ENCODE peak calls at places on chromosomes 2 and 18, in five cellular contexts. One of them, this sample, is unnamed.

GRCh38 chr2:43391877-43392214 is 165.4 kb upstream of the ZFP36L2 start:
- DNase-seq in Right ventricle myocardium superior: no peak
- DNase-seq in activated T-cell treated with anti-CD3 and anti-CD28 coated beads, Interleukin-2, amount 50 U/mL, for 4 hours: no peak
- DNase-seq in HCT116: no peak
- DNase-seq in stomach: no peak
- DNase-seq in this sample: no peak

GRCh38 chr2:204862809-204863208 is 317.5 kb downstream of the PARD3B start:
- DNase-seq in Right ventricle myocardium superior: no peak
- DNase-seq in activated T-cell treated with anti-CD3 and anti-CD28 coated beads, Interleukin-2, amount 50 U/mL, for 4 hours: no peak
- DNase-seq in HCT116: no peak
- DNase-seq in stomach: no peak
- DNase-seq in this sample: no peak

GRCh38 chr2:70984576-70985282 is 6.3 kb downstream of the ANKRD53 start:
- DNase-seq in Right ventricle myocardium superior: peak
- DNase-seq in activated T-cell treated with anti-CD3 and anti-CD28 coated beads, Interleukin-2, amount 50 U/mL, for 4 hours: peak
- DNase-seq in HCT116: peak
- DNase-seq in stomach: peak
- DNase-seq in this sample: peak

GRCh38 chr2:31232586-31232985 is 1.4 kb upstream of the EHD3 start:
- DNase-seq in Right ventricle myocardium superior: no peak
- DNase-seq in activated T-cell treated with anti-CD3 and anti-CD28 coated beads, Interleukin-2, amount 50 U/mL, for 4 hours: no peak
- DNase-seq in HCT116: no peak
- DNase-seq in stomach: no peak
- DNase-seq in this sample: no peak

GRCh38 chr2:233831011-233831721 is 23.2 kb downstream of the HJURP start:
- DNase-seq in Right ventricle myocardium superior: no peak
- DNase-seq in activated T-cell treated with anti-CD3 and anti-CD28 coated beads, Interleukin-2, amount 50 U/mL, for 4 hours: no peak
- DNase-seq in HCT116: no peak
- DNase-seq in stomach: peak
- DNase-seq in this sample: no peak

GRCh38 chr2:152950125-152950524 is 231.7 kb downstream of the ARL6IP6 start:
- DNase-seq in Right ventricle myocardium superior: no peak
- DNase-seq in activated T-cell treated with anti-CD3 and anti-CD28 coated beads, Interleukin-2, amount 50 U/mL, for 4 hours: no peak
- DNase-seq in HCT116: no peak
- DNase-seq in stomach: no peak
- DNase-seq in this sample: no peak

GRCh38 chr18:46632401-46633089 is 24.5 kb downstream of the LOXHD1 start:
- DNase-seq in Right ventricle myocardium superior: no peak
- DNase-seq in activated T-cell treated with anti-CD3 and anti-CD28 coated beads, Interleukin-2, amount 50 U/mL, for 4 hours: no peak
- DNase-seq in HCT116: peak
- DNase-seq in stomach: no peak
- DNase-seq in this sample: no peak

GRCh38 chr2:134411279-134411827 is 157.5 kb downstream of the MGAT5 start:
- DNase-seq in Right ventricle myocardium superior: no peak
- DNase-seq in activated T-cell treated with anti-CD3 and anti-CD28 coated beads, Interleukin-2, amount 50 U/mL, for 4 hours: no peak
- DNase-seq in HCT116: no peak
- DNase-seq in stomach: no peak
- DNase-seq in this sample: peak

GRCh38 chr18:78799382-78800089 is 180.1 kb upstream of the SALL3 start:
- DNase-seq in Right ventricle myocardium superior: no peak
- DNase-seq in activated T-cell treated with anti-CD3 and anti-CD28 coated beads, Interleukin-2, amount 50 U/mL, for 4 hours: no peak
- DNase-seq in HCT116: no peak
- DNase-seq in stomach: no peak
- DNase-seq in this sample: no peak

GRCh38 chr2:177553176-177553909 is 160.8 kb downstream of the AGPS start:
- DNase-seq in Right ventricle myocardium superior: no peak
- DNase-seq in activated T-cell treated with anti-CD3 and anti-CD28 coated beads, Interleukin-2, amount 50 U/mL, for 4 hours: no peak
- DNase-seq in HCT116: no peak
- DNase-seq in stomach: no peak
- DNase-seq in this sample: no peak

GRCh38 chr18:54023471-54023870 is 201.0 kb downstream of the MBD2 start:
- DNase-seq in Right ventricle myocardium superior: no peak
- DNase-seq in activated T-cell treated with anti-CD3 and anti-CD28 coated beads, Interleukin-2, amount 50 U/mL, for 4 hours: no peak
- DNase-seq in HCT116: no peak
- DNase-seq in stomach: no peak
- DNase-seq in this sample: no peak

GRCh38 chr18:56284319-56284718 is 354.1 kb downstream of the TXNL1 start:
- DNase-seq in Right ventricle myocardium superior: no peak
- DNase-seq in activated T-cell treated with anti-CD3 and anti-CD28 coated beads, Interleukin-2, amount 50 U/mL, for 4 hours: no peak
- DNase-seq in HCT116: no peak
- DNase-seq in stomach: no peak
- DNase-seq in this sample: no peak

GRCh38 chr2:68812256-68812655 is 58.9 kb downstream of the BMP10 start:
- DNase-seq in Right ventricle myocardium superior: no peak
- DNase-seq in activated T-cell treated with anti-CD3 and anti-CD28 coated beads, Interleukin-2, amount 50 U/mL, for 4 hours: no peak
- DNase-seq in HCT116: no peak
- DNase-seq in stomach: no peak
- DNase-seq in this sample: no peak

GRCh38 chr2:151727593-151728552 is 6.4 kb downstream of the NEB start:
- DNase-seq in Right ventricle myocardium superior: no peak
- DNase-seq in activated T-cell treated with anti-CD3 and anti-CD28 coated beads, Interleukin-2, amount 50 U/mL, for 4 hours: no peak
- DNase-seq in HCT116: no peak
- DNase-seq in stomach: no peak
- DNase-seq in this sample: no peak

GRCh38 chr2:43848174-43848573 is 9.4 kb downstream of the ABCG8 start:
- DNase-seq in Right ventricle myocardium superior: no peak
- DNase-seq in activated T-cell treated with anti-CD3 and anti-CD28 coated beads, Interleukin-2, amount 50 U/mL, for 4 hours: no peak
- DNase-seq in HCT116: peak
- DNase-seq in stomach: no peak
- DNase-seq in this sample: no peak

GRCh38 chr18:59265246-59266018 is 7.8 kb downstream of the RAX start:
- DNase-seq in Right ventricle myocardium superior: no peak
- DNase-seq in activated T-cell treated with anti-CD3 and anti-CD28 coated beads, Interleukin-2, amount 50 U/mL, for 4 hours: no peak
- DNase-seq in HCT116: no peak
- DNase-seq in stomach: no peak
- DNase-seq in this sample: peak

GRCh38 chr18:63534615-63535014 is 7.6 kb upstream of the SERPINB12 start:
- DNase-seq in Right ventricle myocardium superior: no peak
- DNase-seq in activated T-cell treated with anti-CD3 and anti-CD28 coated beads, Interleukin-2, amount 50 U/mL, for 4 hours: no peak
- DNase-seq in HCT116: no peak
- DNase-seq in stomach: no peak
- DNase-seq in this sample: no peak

GRCh38 chr2:204177977-204178522 is 241.5 kb downstream of the ICOS start:
- DNase-seq in Right ventricle myocardium superior: peak
- DNase-seq in activated T-cell treated with anti-CD3 and anti-CD28 coated beads, Interleukin-2, amount 50 U/mL, for 4 hours: peak
- DNase-seq in HCT116: peak
- DNase-seq in stomach: peak
- DNase-seq in this sample: peak

GRCh38 chr18:70234667-70235459 is 29.4 kb upstream of the RTTN start:
- DNase-seq in Right ventricle myocardium superior: no peak
- DNase-seq in activated T-cell treated with anti-CD3 and anti-CD28 coated beads, Interleukin-2, amount 50 U/mL, for 4 hours: no peak
- DNase-seq in HCT116: no peak
- DNase-seq in stomach: no peak
- DNase-seq in this sample: no peak

GRCh38 chr18:65221736-65222135 is 529.1 kb upstream of the CDH7 start:
- DNase-seq in Right ventricle myocardium superior: no peak
- DNase-seq in activated T-cell treated with anti-CD3 and anti-CD28 coated beads, Interleukin-2, amount 50 U/mL, for 4 hours: no peak
- DNase-seq in HCT116: no peak
- DNase-seq in stomach: no peak
- DNase-seq in this sample: no peak

GRCh38 chr2:230217424-230217823 is 2.4 kb downstream of the SP110 start:
- DNase-seq in Right ventricle myocardium superior: no peak
- DNase-seq in activated T-cell treated with anti-CD3 and anti-CD28 coated beads, Interleukin-2, amount 50 U/mL, for 4 hours: no peak
- DNase-seq in HCT116: no peak
- DNase-seq in stomach: no peak
- DNase-seq in this sample: no peak

GRCh38 chr2:234289789-234290188 is 207.1 kb downstream of the ARL4C start:
- DNase-seq in Right ventricle myocardium superior: no peak
- DNase-seq in activated T-cell treated with anti-CD3 and anti-CD28 coated beads, Interleukin-2, amount 50 U/mL, for 4 hours: peak
- DNase-seq in HCT116: peak
- DNase-seq in stomach: no peak
- DNase-seq in this sample: no peak

GRCh38 chr2:40169430-40169829 is 282.5 kb downstream of the SLC8A1 start:
- DNase-seq in Right ventricle myocardium superior: no peak
- DNase-seq in activated T-cell treated with anti-CD3 and anti-CD28 coated beads, Interleukin-2, amount 50 U/mL, for 4 hours: no peak
- DNase-seq in HCT116: no peak
- DNase-seq in stomach: no peak
- DNase-seq in this sample: no peak

GRCh38 chr2:18362696-18363095 is 197.8 kb downstream of the RDH14 start:
- DNase-seq in Right ventricle myocardium superior: no peak
- DNase-seq in activated T-cell treated with anti-CD3 and anti-CD28 coated beads, Interleukin-2, amount 50 U/mL, for 4 hours: no peak
- DNase-seq in HCT116: no peak
- DNase-seq in stomach: no peak
- DNase-seq in this sample: no peak

GRCh38 chr18:30081122-30081521 is 961.4 kb downstream of the DSC3 start:
- DNase-seq in Right ventricle myocardium superior: no peak
- DNase-seq in activated T-cell treated with anti-CD3 and anti-CD28 coated beads, Interleukin-2, amount 50 U/mL, for 4 hours: no peak
- DNase-seq in HCT116: no peak
- DNase-seq in stomach: no peak
- DNase-seq in this sample: no peak

GRCh38 chr2:20190862-20191713 is 33.8 kb downstream of the SDC1 start:
- DNase-seq in Right ventricle myocardium superior: no peak
- DNase-seq in activated T-cell treated with anti-CD3 and anti-CD28 coated beads, Interleukin-2, amount 50 U/mL, for 4 hours: no peak
- DNase-seq in HCT116: no peak
- DNase-seq in stomach: peak
- DNase-seq in this sample: no peak

GRCh38 chr2:231364061-231364460 is 31.4 kb upstream of the B3GNT7 start:
- DNase-seq in Right ventricle myocardium superior: no peak
- DNase-seq in activated T-cell treated with anti-CD3 and anti-CD28 coated beads, Interleukin-2, amount 50 U/mL, for 4 hours: no peak
- DNase-seq in HCT116: no peak
- DNase-seq in stomach: no peak
- DNase-seq in this sample: no peak

GRCh38 chr2:151030663-151031230 is 230.9 kb downstream of the RBM43 start:
- DNase-seq in Right ventricle myocardium superior: no peak
- DNase-seq in activated T-cell treated with anti-CD3 and anti-CD28 coated beads, Interleukin-2, amount 50 U/mL, for 4 hours: no peak
- DNase-seq in HCT116: no peak
- DNase-seq in stomach: no peak
- DNase-seq in this sample: no peak

GRCh38 chr18:39796413-39796812 is 2158.6 kb upstream of the PIK3C3 start:
- DNase-seq in Right ventricle myocardium superior: no peak
- DNase-seq in activated T-cell treated with anti-CD3 and anti-CD28 coated beads, Interleukin-2, amount 50 U/mL, for 4 hours: no peak
- DNase-seq in HCT116: no peak
- DNase-seq in stomach: no peak
- DNase-seq in this sample: no peak

GRCh38 chr2:192197387-192197786 is 2.7 kb upstream of the TMEFF2 start:
- DNase-seq in Right ventricle myocardium superior: no peak
- DNase-seq in activated T-cell treated with anti-CD3 and anti-CD28 coated beads, Interleukin-2, amount 50 U/mL, for 4 hours: no peak
- DNase-seq in HCT116: no peak
- DNase-seq in stomach: no peak
- DNase-seq in this sample: no peak

GRCh38 chr2:19733951-19734425 is 167.8 kb downstream of the TTC32 start:
- DNase-seq in Right ventricle myocardium superior: no peak
- DNase-seq in activated T-cell treated with anti-CD3 and anti-CD28 coated beads, Interleukin-2, amount 50 U/mL, for 4 hours: no peak
- DNase-seq in HCT116: no peak
- DNase-seq in stomach: no peak
- DNase-seq in this sample: no peak

This sample was measured in left ventricle myocardium superior.